ENCODE peak calls at places on chromosomes 6 and 20, in five cellular contexts. A, U, M, I and P are unnamed samples.

GRCh38 chr6:140192018-140192417 is 817.6 kb upstream of the CITED2 start:
- DNase-seq in A (no peak), U (no peak), M (no peak), I (no peak), P (no peak)

GRCh38 chr20:14478126-14478525 is 140.7 kb upstream of the FLRT3 start:
- DNase-seq in A (no peak), U (no peak), M (no peak), I (no peak), P (no peak)

GRCh38 chr6:137217801-137218472 is 1.2 kb downstream of the IFNGR1 start:
- DNase-seq in A (no peak), U (no peak), M (no peak), I (peak; percentile 10), P (no peak)

GRCh38 chr6:170475118-170475517 is 78.0 kb downstream of the PSMB1 start:
- DNase-seq in A (no peak), U (no peak), M (no peak), I (no peak), P (no peak)

GRCh38 chr6:21396313-21396712 is 197.2 kb upstream of the SOX4 start:
- DNase-seq in A (no peak), U (no peak), M (no peak), I (no peak), P (no peak)

GRCh38 chr20:62741191-62741676 is 32.6 kb downstream of the NTSR1 start:
- DNase-seq in A (no peak), U (no peak), M (no peak), I (peak; percentile 6), P (no peak)

GRCh38 chr20:51284871-51285270 is 257.6 kb downstream of the NFATC2 start:
- DNase-seq in A (no peak), U (no peak), M (no peak), I (no peak), P (no peak)

GRCh38 chr6:79810153-79810806 is 137.1 kb downstream of the ELOVL4 start:
- DNase-seq in A (no peak), U (no peak), M (no peak), I (peak; percentile 90), P (no peak)

GRCh38 chr6:150322452-150322851 is 46.4 kb upstream of the IYD start:
- DNase-seq in A (no peak), U (no peak), M (no peak), I (no peak), P (no peak)

GRCh38 chr6:1312444-1313363 is 806 bp downstream of the FOXQ1 start:
- DNase-seq in A (no peak), U (no peak), M (peak; percentile 44), I (peak; percentile 65), P (peak; percentile 49)

GRCh38 chr6:35474978-35475570 is 6.9 kb downstream of the RPL10A start:
- DNase-seq in A (no peak), U (no peak), M (no peak), I (no peak), P (no peak)

GRCh38 chr6:33477864-33478263 is 23.5 kb downstream of the ZBTB9 start:
- DNase-seq in A (no peak), U (no peak), M (no peak), I (no peak), P (no peak)

GRCh38 chr6:15544321-15544900 is 118.4 kb downstream of the DTNBP1 start:
- DNase-seq in A (no peak), U (no peak), M (no peak), I (no peak), P (no peak)